ENCODE peak calls at places on chromosomes 5 and 9, in five cellular contexts. X, V, J, B and P are unnamed samples.
A peak's percentile ranks its signal among the peaks of the same experiment; 100 is the strongest.

GRCh38 chr9:65420771-65421170 is 135.8 kb upstream of the FOXD4L5 start:
- DNase-seq in B (no peak), X (no peak), V (no peak), J (no peak), P (no peak)

GRCh38 chr5:178117911-178118310 is 4.6 kb downstream of the N4BP3 start:
- DNase-seq in V (no peak), X (no peak), B (no peak), J (no peak), P (no peak)

GRCh38 chr9:131732636-131733340 is 7.1 kb downstream of the RAPGEF1 start:
- DNase-seq in V (no peak), X (no peak), J (no peak), B (no peak), P (peak; percentile 91)

GRCh38 chr5:36156124-36156601 is 4.3 kb downstream of the SKP2 start:
- DNase-seq in X (no peak), B (peak; percentile 7), J (no peak), V (peak; percentile 63), P (no peak)

GRCh38 chr5:122163151-122164069 is 34.1 kb downstream of the ZNF474 start:
- DNase-seq in J (peak; percentile 91), B (peak; percentile 25), X (no peak), V (peak; percentile 97), P (no peak)

GRCh38 chr5:75964008-75964407 is 119.2 kb upstream of the SV2C start:
- DNase-seq in B (no peak), X (no peak), J (no peak), V (no peak), P (no peak)

GRCh38 chr5:139368613-139369012 is 14.5 kb downstream of the SLC23A1 start:
- DNase-seq in J (no peak), V (no peak), B (no peak), X (no peak), P (no peak)

GRCh38 chr9:113471143-113471542 is 7.6 kb downstream of the RGS3 start:
- DNase-seq in J (no peak), B (no peak), V (no peak), X (no peak), P (no peak)

GRCh38 chr9:98766548-98766947 is 29.8 kb downstream of the ANKS6 start:
- DNase-seq in B (no peak), J (no peak), V (no peak), X (no peak), P (no peak)

GRCh38 chr9:129213551-129213950 is 35.5 kb upstream of the IER5L start:
- DNase-seq in B (no peak), V (no peak), X (no peak), J (no peak), P (no peak)

GRCh38 chr5:74408150-74409043 is 232.1 kb downstream of the ENC1 start:
- DNase-seq in B (no peak), J (no peak), V (no peak), X (no peak), P (no peak)

GRCh38 chr5:141858084-141858765 is 20.0 kb downstream of the PCDH1 start:
- DNase-seq in X (no peak), V (no peak), B (no peak), J (no peak), P (no peak)

GRCh38 chr5:132017316-132017715 is 5.9 kb upstream of the ACSL6 start:
- DNase-seq in J (no peak), X (no peak), B (no peak), V (no peak), P (no peak)

GRCh38 chr9:106862115-106862945 is 636 bp upstream of the ZNF462 start:
- DNase-seq in X (no peak), J (peak; percentile 32), B (no peak), V (peak; percentile 44), P (no peak)

GRCh38 chr5:73912755-73913365 is 286.9 kb downstream of the ARHGEF28 start:
- DNase-seq in B (no peak), X (no peak), J (no peak), V (peak; percentile 45), P (no peak)

GRCh38 chr5:65061250-65061973 is 292.7 kb downstream of the CWC27 start:
- DNase-seq in B (no peak), J (no peak), V (no peak), X (no peak), P (no peak)

GRCh38 chr9:18580146-18580545 is 106.2 kb downstream of the ADAMTSL1 start:
- DNase-seq in X (no peak), B (no peak), J (no peak), V (peak; percentile 18), P (no peak)

GRCh38 chr9:89353989-89354388 is 35.7 kb downstream of the SECISBP2 start:
- DNase-seq in B (no peak), X (no peak), V (no peak), J (no peak), P (no peak)

GRCh38 chr5:115402822-115403577 is 106.5 kb upstream of the CCDC112 start:
- DNase-seq in X (no peak), V (peak; percentile 82), J (no peak), B (no peak), P (no peak)

GRCh38 chr9:123364241-123364824 is 8.3 kb downstream of the CRB2 start:
- DNase-seq in B (no peak), X (no peak), V (peak; percentile 79), J (peak; percentile 13), P (no peak)

GRCh38 chr5:62305715-62306493 is at the start of gene KIF2A:
- DNase-seq in X (peak; percentile 91), B (peak; percentile 92), J (peak; percentile 84), V (peak; percentile 76), P (peak; percentile 98)

GRCh38 chr9:127353882-127354281 is 43.1 kb upstream of the SLC2A8 start:
- DNase-seq in B (no peak), X (no peak), V (no peak), J (no peak), P (no peak)

GRCh38 chr5:170293273-170293672 is 4.3 kb downstream of the LCP2 start:
- DNase-seq in V (no peak), X (peak; percentile 53), J (no peak), B (no peak), P (peak; percentile 34)

GRCh38 chr9:135779571-135779970 is 77.6 kb downstream of the KCNT1 start:
- DNase-seq in B (no peak), X (no peak), V (no peak), J (no peak), P (no peak)

GRCh38 chr5:180792287-180792964 is 10.2 kb downstream of the MGAT1 start:
- DNase-seq in B (no peak), V (no peak), J (no peak), X (no peak), P (no peak)

GRCh38 chr9:119368681-119369581 is at the start of gene BRINP1:
- DNase-seq in B (peak; percentile 22), J (peak; percentile 1), X (no peak), V (peak; percentile 50), P (no peak)

DNA sequence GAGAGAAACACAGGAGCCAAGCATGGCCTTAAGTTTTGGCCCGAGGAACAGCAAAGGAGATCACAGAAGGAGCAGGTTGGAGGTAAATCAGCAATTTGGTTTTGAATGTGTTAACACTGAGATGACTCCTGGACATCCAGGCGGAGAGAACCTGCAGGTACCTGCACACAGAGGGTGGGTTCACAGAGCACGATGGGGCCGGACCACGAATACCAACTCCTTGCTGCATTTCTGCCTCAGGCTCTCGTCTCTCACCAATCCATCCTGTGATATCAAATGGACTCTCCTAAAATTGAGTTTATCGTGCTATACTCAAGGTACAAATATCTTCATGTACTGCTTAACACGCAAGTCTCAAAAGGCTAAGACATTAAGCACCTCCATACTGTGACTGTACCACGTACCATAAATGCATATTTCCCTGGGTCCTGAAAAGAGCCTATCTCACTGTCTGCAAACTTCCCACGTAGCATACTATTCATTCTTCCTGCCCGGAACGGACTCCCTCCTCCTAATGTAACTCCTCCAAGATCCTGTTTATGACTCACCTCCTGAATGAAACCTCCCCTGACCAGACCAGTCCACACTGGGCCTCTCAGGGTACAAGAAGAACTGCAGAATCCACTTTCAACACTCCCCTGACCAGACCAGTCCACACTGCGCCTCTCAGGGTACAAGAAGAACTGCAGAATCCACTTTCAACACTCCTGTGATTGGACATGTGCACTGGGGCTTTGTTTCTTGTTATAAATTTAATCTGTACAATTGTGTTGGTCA is 380.8 kb upstream of the RFX3 start:
- DNase-seq in J (peak; percentile 92), X (no peak), B (no peak), V (peak; percentile 97), P (no peak)
- H3K27me3 ChIP-seq in J (no peaks in the 10 kb centered on the region), X (no peaks in the 10 kb centered on the region), B (no peaks in the 10 kb centered on the region), V (no peaks in the 10 kb centered on the region), P (no peaks in the 10 kb centered on the region)

GRCh38 chr5:136115183-136115865 is 17.3 kb upstream of the SMAD5 start:
- DNase-seq in J (no peak), B (no peak), X (no peak), V (no peak), P (no peak)
- H3K27me3 ChIP-seq in J (peaks cover 3% of the 10 kb centered on the region), B (no peaks in the 10 kb centered on the region), X (no peaks in the 10 kb centered on the region), V (peaks cover 9% of the 10 kb centered on the region), P (peaks cover 12% of the 10 kb centered on the region)

GRCh38 chr5:3033033-3033755 is 281.7 kb upstream of the IRX2 start:
- DNase-seq in X (no peak), B (no peak), V (no peak), J (no peak), P (no peak)

GRCh38 chr5:3034881-3035280 is 283.4 kb upstream of the IRX2 start:
- DNase-seq in X (no peak), V (no peak), J (no peak), B (no peak), P (no peak)

GRCh38 chr5:3034449-3034848 is 283.0 kb upstream of the IRX2 start:
- DNase-seq in B (no peak), J (no peak), X (no peak), V (no peak), P (no peak)

GRCh38 chr5:3035452-3035851 is 284.0 kb upstream of the IRX2 start:
- DNase-seq in V (no peak), X (no peak), B (no peak), J (no peak), P (no peak)

DNA sequence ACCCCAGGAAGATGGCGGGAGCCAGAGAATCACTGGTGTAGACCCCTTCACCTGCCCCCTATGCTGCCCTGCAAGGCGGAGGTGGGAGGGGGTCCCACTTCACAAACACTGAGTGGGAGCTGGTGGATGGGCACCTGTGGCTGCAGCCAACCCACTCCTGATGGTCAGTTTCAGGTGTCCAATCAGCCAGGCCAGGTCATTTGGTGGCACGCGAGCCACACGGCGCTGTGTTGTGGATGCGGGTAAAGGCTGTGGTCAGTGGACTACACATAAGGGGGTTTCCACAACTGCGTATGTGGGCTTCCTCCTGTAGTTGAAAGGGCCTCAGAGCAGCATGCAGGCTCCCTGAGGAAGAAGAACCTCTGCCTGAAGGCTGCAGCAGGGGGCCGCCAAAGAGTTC is 284.6 kb upstream of the IRX2 start:
- DNase-seq in X (no peak), B (no peak), V (no peak), J (no peak), P (no peak)
- H3K27me3 ChIP-seq in X (no peaks in the 10 kb centered on the region), B (no peaks in the 10 kb centered on the region), V (no peaks in the 10 kb centered on the region), J (no peaks in the 10 kb centered on the region), P (no peaks in the 10 kb centered on the region)

DNA sequence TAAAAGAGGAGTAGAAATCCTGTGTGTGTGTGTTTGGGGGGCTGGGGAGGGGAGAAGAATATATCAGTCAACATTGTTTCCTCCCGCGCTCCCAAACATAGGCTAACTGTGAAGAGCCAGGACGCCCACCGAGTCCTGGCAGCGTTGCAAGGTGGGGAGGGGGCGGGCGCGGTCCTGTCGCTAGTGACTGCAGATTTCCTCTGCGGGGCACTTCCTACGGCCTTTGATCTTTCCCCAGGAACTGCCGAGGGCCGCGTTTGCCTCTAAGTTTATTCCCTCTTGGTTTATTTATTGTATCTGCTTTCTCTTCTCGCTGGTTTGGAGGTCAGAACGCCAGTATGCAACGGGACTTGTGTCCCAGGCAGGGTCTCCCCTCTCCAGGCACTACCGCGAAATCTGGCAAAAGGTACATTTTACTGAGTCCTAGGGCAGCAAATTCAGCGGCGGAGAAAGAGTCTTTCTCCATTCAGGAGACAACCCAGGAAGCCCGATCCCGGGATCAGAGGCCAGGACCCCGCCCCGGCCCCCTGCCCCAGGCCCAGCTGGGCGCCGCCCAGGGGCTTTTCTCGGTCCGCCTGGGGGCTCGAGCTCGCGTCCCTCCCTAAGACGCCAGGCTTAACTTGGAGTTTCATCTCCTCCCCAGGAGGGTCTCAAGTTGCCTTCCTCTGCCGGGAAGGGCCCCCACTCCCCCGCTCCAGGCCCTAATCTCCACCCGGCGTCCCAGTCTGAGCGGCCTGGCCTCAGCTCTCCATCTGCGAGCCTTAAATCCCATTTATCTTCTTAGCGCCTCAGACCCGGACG is 923 bp upstream of the EGFLAM start:
- DNase-seq in V (no peak), B (no peak), J (no peak), X (no peak), P (no peak)
- H3K27me3 ChIP-seq in V (peaks cover 59% of the 10 kb centered on the region), B (no peaks in the 10 kb centered on the region), J (peaks cover 34% of the 10 kb centered on the region), X (peaks cover 9% of the 10 kb centered on the region), P (peaks cover 26% of the 10 kb centered on the region)